ENCODE peak calls at places on chromosomes 7 and 10, in six cellular contexts. One of them, this sample, is unnamed.
A peak's percentile ranks its signal among the peaks of the same experiment; 100 is the strongest.

GRCh38 chr7:87318741-87319140 is 26.7 kb upstream of the CROT start:
- DNase-seq in uterus: no peak
- DNase-seq in Calu3: no peak
- DNase-seq in heart left ventricle: no peak
- DNase-seq in HFFc6: no peak
- DNase-seq in neural crest cell: no peak
- DNase-seq in this sample: no peak

GRCh38 chr10:132113766-132114365 is 48.1 kb downstream of the JAKMIP3 start:
- DNase-seq in Calu3: no peak
- DNase-seq in HFFc6: no peak
- DNase-seq in uterus: peak; percentile 1
- DNase-seq in heart left ventricle: peak; percentile 20
- DNase-seq in neural crest cell: no peak
- DNase-seq in this sample: no peak

GRCh38 chr7:836429-836828 is 4.2 kb downstream of the SUN1 start:
- DNase-seq in HFFc6: peak; percentile 45
- DNase-seq in Calu3: peak; percentile 60
- DNase-seq in neural crest cell: peak; percentile 14
- DNase-seq in heart left ventricle: no peak
- DNase-seq in uterus: peak; percentile 59
- DNase-seq in this sample: peak; percentile 54

GRCh38 chr7:3501671-3502070 is 200.6 kb downstream of the SDK1 start:
- DNase-seq in heart left ventricle: no peak
- DNase-seq in neural crest cell: no peak
- DNase-seq in HFFc6: no peak
- DNase-seq in Calu3: no peak
- DNase-seq in uterus: no peak
- DNase-seq in this sample: no peak

GRCh38 chr7:35624299-35625186 is 70.4 kb downstream of the HERPUD2 start:
- DNase-seq in Calu3: peak; percentile 68
- DNase-seq in heart left ventricle: no peak
- DNase-seq in HFFc6: peak; percentile 4
- DNase-seq in uterus: no peak
- DNase-seq in neural crest cell: peak; percentile 42
- DNase-seq in this sample: peak; percentile 32

GRCh38 chr10:129533281-129533680 is 66.2 kb downstream of the MGMT start:
- DNase-seq in HFFc6: no peak
- DNase-seq in Calu3: no peak
- DNase-seq in heart left ventricle: peak; percentile 39
- DNase-seq in uterus: no peak
- DNase-seq in neural crest cell: no peak
- DNase-seq in this sample: no peak

GRCh38 chr7:22223841-22224240 is 133.1 kb downstream of the RAPGEF5 start:
- DNase-seq in Calu3: no peak
- DNase-seq in uterus: no peak
- DNase-seq in neural crest cell: no peak
- DNase-seq in heart left ventricle: no peak
- DNase-seq in HFFc6: no peak
- DNase-seq in this sample: no peak

GRCh38 chr10:12455774-12456173 is 106.4 kb downstream of the CAMK1D start:
- DNase-seq in heart left ventricle: no peak
- DNase-seq in HFFc6: no peak
- DNase-seq in Calu3: peak; percentile 22
- DNase-seq in neural crest cell: no peak
- DNase-seq in uterus: no peak
- DNase-seq in this sample: peak; percentile 50

GRCh38 chr7:155979994-155980393 is 167.7 kb upstream of the SHH start:
- DNase-seq in heart left ventricle: no peak
- DNase-seq in neural crest cell: no peak
- DNase-seq in Calu3: no peak
- DNase-seq in uterus: no peak
- DNase-seq in HFFc6: no peak
- DNase-seq in this sample: no peak

GRCh38 chr10:18738835-18739234 is 79.6 kb downstream of the ARL5B start:
- DNase-seq in HFFc6: peak; percentile 27
- DNase-seq in heart left ventricle: no peak
- DNase-seq in uterus: no peak
- DNase-seq in Calu3: no peak
- DNase-seq in neural crest cell: no peak
- DNase-seq in this sample: peak; percentile 6

GRCh38 chr7:76260171-76260703 is 42.2 kb upstream of the HSPB1 start:
- DNase-seq in HFFc6: no peak
- DNase-seq in heart left ventricle: no peak
- DNase-seq in neural crest cell: peak; percentile 71
- DNase-seq in Calu3: peak; percentile 23
- DNase-seq in uterus: no peak
- DNase-seq in this sample: no peak

GRCh38 chr7:30648744-30649540 is 33.3 kb downstream of the CRHR2 start:
- DNase-seq in HFFc6: no peak
- DNase-seq in Calu3: no peak
- DNase-seq in neural crest cell: no peak
- DNase-seq in heart left ventricle: no peak
- DNase-seq in uterus: no peak
- DNase-seq in this sample: no peak

GRCh38 chr7:129376778-129377700 is 57.2 kb upstream of the STRIP2 start:
- DNase-seq in Calu3: peak; percentile 33
- DNase-seq in heart left ventricle: no peak
- DNase-seq in uterus: no peak
- DNase-seq in neural crest cell: no peak
- DNase-seq in HFFc6: no peak
- DNase-seq in this sample: peak; percentile 14

GRCh38 chr10:71816931-71817631 is 34.0 kb downstream of the PSAP start:
- DNase-seq in HFFc6: no peak
- DNase-seq in heart left ventricle: no peak
- DNase-seq in neural crest cell: no peak
- DNase-seq in Calu3: no peak
- DNase-seq in uterus: no peak
- DNase-seq in this sample: no peak
- TF ChIP-seq CTCF in HFFc6: no peak
- TF ChIP-seq CTCF in heart left ventricle: no peak
- TF ChIP-seq CTCF in neural crest cell: no peak
- TF ChIP-seq CTCF in Calu3: no peak
- TF ChIP-seq CTCF in uterus: no peak
- TF ChIP-seq CTCF in this sample: no peak

GRCh38 chr10:92839191-92840085 is 8.9 kb upstream of the EXOC6 start:
- DNase-seq in neural crest cell: peak; percentile 60
- DNase-seq in Calu3: peak; percentile 14
- DNase-seq in uterus: peak; percentile 31
- DNase-seq in HFFc6: peak; percentile 44
- DNase-seq in heart left ventricle: peak; percentile 88
- DNase-seq in this sample: peak; percentile 33
- TF ChIP-seq CTCF in neural crest cell: peak; percentile 62
- TF ChIP-seq CTCF in Calu3: no peak
- TF ChIP-seq CTCF in uterus: no peak
- TF ChIP-seq CTCF in HFFc6: peak; percentile 67
- TF ChIP-seq CTCF in heart left ventricle: peak; percentile 35
- TF ChIP-seq CTCF in this sample: peak; percentile 21

DNA sequence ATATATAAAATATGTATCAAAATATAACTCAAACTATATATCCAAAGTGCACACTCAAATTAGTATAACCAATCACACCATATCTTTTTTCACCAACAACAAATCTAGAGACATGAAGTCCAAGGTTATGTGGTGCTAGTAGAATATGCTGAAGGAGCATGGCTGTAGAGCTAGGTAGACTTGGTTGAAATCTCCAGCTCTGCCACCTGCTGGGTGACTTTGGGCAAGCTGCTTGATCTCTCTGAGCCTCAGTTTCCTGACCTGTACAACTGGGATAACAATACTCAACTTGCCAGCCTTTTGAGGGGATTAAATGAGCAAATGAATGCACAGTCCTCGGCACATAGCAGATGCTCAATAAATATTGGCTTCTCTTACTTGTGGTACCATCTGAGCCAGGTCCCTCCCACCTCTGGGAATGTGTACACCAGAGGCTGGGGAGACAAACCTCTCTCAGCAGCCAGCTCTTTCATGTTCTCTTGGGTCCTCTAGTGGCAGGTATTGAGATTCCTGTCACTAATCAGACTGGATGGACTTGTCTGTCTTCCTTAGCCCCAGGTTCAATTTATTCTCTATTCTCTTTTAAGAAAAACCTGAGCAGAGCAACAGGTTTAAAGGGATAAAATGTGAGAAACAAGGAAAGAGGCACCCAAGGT is 94.3 kb upstream of the PDE1C start:
- DNase-seq in uterus: no peak
- DNase-seq in Calu3: peak; percentile 79
- DNase-seq in heart left ventricle: no peak
- DNase-seq in neural crest cell: no peak
- DNase-seq in HFFc6: peak; percentile 26
- DNase-seq in this sample: peak; percentile 85
- TF ChIP-seq CTCF in uterus: no peak
- TF ChIP-seq CTCF in Calu3: peak; percentile 92
- TF ChIP-seq CTCF in heart left ventricle: peak; percentile 45
- TF ChIP-seq CTCF in neural crest cell: peak; percentile 70
- TF ChIP-seq CTCF in HFFc6: peak; percentile 70
- TF ChIP-seq CTCF in this sample: peak; percentile 57

DNA sequence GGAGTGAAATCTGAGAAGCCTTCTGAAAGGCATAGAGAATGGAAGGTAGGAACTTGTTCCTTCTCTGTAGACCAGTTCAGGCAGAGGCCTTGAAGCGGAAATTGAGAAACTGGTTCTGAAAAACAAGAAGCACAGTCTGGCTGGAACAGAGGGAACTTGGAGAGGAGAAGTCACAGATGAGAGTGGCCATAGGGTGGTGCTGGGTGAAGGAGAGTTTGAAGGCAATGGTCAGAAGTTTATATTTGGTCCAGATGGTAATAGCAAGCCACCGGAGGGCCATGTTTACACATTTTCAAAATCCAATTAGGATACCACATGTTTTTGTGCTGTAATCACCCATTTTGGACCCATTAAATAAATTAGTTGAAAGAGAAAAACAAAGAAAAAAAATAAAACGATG is 692.5 kb downstream of the INHBA start:
- DNase-seq in uterus: no peak
- DNase-seq in neural crest cell: no peak
- DNase-seq in Calu3: no peak
- DNase-seq in HFFc6: no peak
- DNase-seq in heart left ventricle: no peak
- DNase-seq in this sample: no peak
- TF ChIP-seq CTCF in uterus: no peak
- TF ChIP-seq CTCF in neural crest cell: no peak
- TF ChIP-seq CTCF in Calu3: no peak
- TF ChIP-seq CTCF in HFFc6: no peak
- TF ChIP-seq CTCF in heart left ventricle: no peak
- TF ChIP-seq CTCF in this sample: no peak

DNA sequence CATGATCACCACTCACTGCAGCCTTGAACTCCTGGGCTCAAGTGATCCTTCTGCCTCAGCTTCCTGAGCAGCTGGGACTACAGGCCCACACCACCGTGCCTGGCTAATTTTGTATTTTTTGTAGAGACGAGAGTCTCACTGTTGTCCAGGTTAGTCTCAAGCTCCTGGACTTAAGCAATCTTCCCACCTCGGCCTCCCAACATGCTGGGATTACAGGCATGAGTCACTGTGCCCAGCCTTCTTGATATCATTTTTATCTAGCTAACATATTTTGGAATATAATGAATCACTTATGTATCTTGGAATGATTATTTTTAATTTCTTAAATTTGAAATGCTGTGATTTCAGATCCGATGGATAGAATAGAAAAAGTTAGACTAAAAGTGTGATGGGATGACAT is 18.4 kb downstream of the ARL4A start:
- DNase-seq in Calu3: no peak
- DNase-seq in heart left ventricle: no peak
- DNase-seq in HFFc6: no peak
- DNase-seq in uterus: no peak
- DNase-seq in neural crest cell: no peak
- DNase-seq in this sample: no peak
- TF ChIP-seq CTCF in Calu3: no peak
- TF ChIP-seq CTCF in heart left ventricle: no peak
- TF ChIP-seq CTCF in HFFc6: no peak
- TF ChIP-seq CTCF in uterus: no peak
- TF ChIP-seq CTCF in neural crest cell: no peak
- TF ChIP-seq CTCF in this sample: no peak

GRCh38 chr7:41491752-41492405 is 211.0 kb downstream of the INHBA start:
- DNase-seq in Calu3: no peak
- DNase-seq in uterus: peak; percentile 21
- DNase-seq in heart left ventricle: no peak
- DNase-seq in HFFc6: no peak
- DNase-seq in neural crest cell: no peak
- DNase-seq in this sample: no peak
- TF ChIP-seq CTCF in Calu3: no peak
- TF ChIP-seq CTCF in uterus: no peak
- TF ChIP-seq CTCF in heart left ventricle: no peak
- TF ChIP-seq CTCF in HFFc6: no peak
- TF ChIP-seq CTCF in neural crest cell: no peak
- TF ChIP-seq CTCF in this sample: no peak